ENCODE peak calls at places on chromosomes 12 and 14, in nine cellular contexts. Z, O, L, R, P, S, V, C and T are unnamed samples.

GRCh38 chr14:44379292-44379977 is 127.6 kb downstream of the FSCB start:
- DNase-seq in Z (no peak), O (no peak), L (no peak), R (no peak), P (no peak), S (no peak), V (no peak), C (no peak), T (no peak)

GRCh38 chr12:125220404-125221273 is 155.4 kb downstream of the AACS start:
- DNase-seq in Z (no peak), O (no peak), L (no peak), R (no peak), P (peak; percentile 35), S (no peak), V (no peak), C (no peak), T (no peak)

GRCh38 chr14:91873476-91874265 is 6.3 kb upstream of the TC2N start:
- DNase-seq in Z (peak; percentile 81), O (no peak), L (peak; percentile 21), R (no peak), P (no peak), S (no peak), V (no peak), C (no peak), T (no peak)

GRCh38 chr12:6554990-6555691 is 701 bp downstream of the IFFO1 start:
- DNase-seq in Z (peak; percentile 85), O (no peak), L (no peak), R (no peak), P (peak; percentile 35), S (no peak), V (no peak), C (no peak), T (no peak)

GRCh38 chr12:100688451-100688864 is 106.1 kb upstream of the ANO4 start:
- DNase-seq in Z (no peak), O (no peak), L (no peak), R (no peak), P (no peak), S (no peak), V (no peak), C (no peak), T (no peak)

GRCh38 chr14:99728981-99729451 is 44.9 kb downstream of the CYP46A1 start:
- DNase-seq in Z (peak; percentile 48), O (peak; percentile 37), L (no peak), R (peak; percentile 7), P (peak; percentile 6), S (no peak), V (no peak), C (no peak), T (no peak)

GRCh38 chr14:53536446-53536845 is 383.3 kb upstream of the DDHD1 start:
- DNase-seq in Z (no peak), O (no peak), L (no peak), R (no peak), P (no peak), S (no peak), V (no peak), C (no peak), T (no peak)

GRCh38 chr12:121364657-121365265 is 12.6 kb upstream of the ANAPC5 start:
- DNase-seq in Z (no peak), O (no peak), L (peak; percentile 8), R (no peak), P (no peak), S (no peak), V (no peak), C (no peak), T (no peak)

GRCh38 chr12:112599871-112600270 is 181.1 kb downstream of the PTPN11 start:
- DNase-seq in Z (no peak), O (no peak), L (no peak), R (no peak), P (peak; percentile 25), S (no peak), V (no peak), C (no peak), T (no peak)

GRCh38 chr12:101749657-101750056 is 10.4 kb upstream of the SYCP3 start:
- DNase-seq in Z (no peak), O (no peak), L (no peak), R (no peak), P (no peak), S (no peak), V (no peak), C (no peak), T (no peak)

GRCh38 chr14:68939893-68940613 is 39.0 kb downstream of the ACTN1 start:
- DNase-seq in Z (no peak), O (peak; percentile 92), L (peak; percentile 97), R (no peak), P (peak; percentile 79), S (peak; percentile 98), V (no peak), C (peak; percentile 55), T (peak; percentile 84)

GRCh38 chr14:50260511-50260910 is 29.1 kb upstream of the SOS2 start:
- DNase-seq in Z (no peak), O (no peak), L (peak; percentile 52), R (no peak), P (no peak), S (peak; percentile 37), V (no peak), C (no peak), T (peak; percentile 35)

GRCh38 chr14:63496837-63497400 is 46.3 kb downstream of the PPP2R5E start:
- DNase-seq in Z (no peak), O (no peak), L (no peak), R (no peak), P (no peak), S (peak; percentile 92), V (no peak), C (no peak), T (no peak)

GRCh38 chr12:44078273-44078672 is 242.4 kb downstream of the TMEM117 start:
- DNase-seq in Z (no peak), O (no peak), L (peak; percentile 4), R (no peak), P (no peak), S (no peak), V (no peak), C (no peak), T (no peak)

GRCh38 chr12:130948136-130948535 is 5.6 kb upstream of the ADGRD1 start:
- DNase-seq in Z (no peak), O (no peak), L (no peak), R (no peak), P (no peak), S (no peak), V (no peak), C (no peak), T (no peak)

GRCh38 chr14:106831322-106831720 is 1304.9 kb downstream of the TMEM121 start:
- DNase-seq in Z (peak; percentile 81), O (no peak), L (no peak), R (no peak), P (no peak), S (no peak), V (no peak), C (no peak), T (no peak)

GRCh38 chr14:77988966-77989365 is 181.2 kb upstream of the NRXN3 start:
- DNase-seq in Z (no peak), O (no peak), L (peak; percentile 48), R (no peak), P (no peak), S (no peak), V (no peak), C (no peak), T (no peak)

GRCh38 chr12:112116232-112117060 is 7.9 kb upstream of the NAA25 start:
- DNase-seq in Z (peak; percentile 72), O (peak; percentile 70), L (peak; percentile 61), R (peak; percentile 48), P (peak; percentile 57), S (peak; percentile 82), V (peak; percentile 70), C (no peak), T (peak; percentile 85)

GRCh38 chr14:69489495-69489894 is 5.0 kb downstream of the PLEKHD1 start:
- DNase-seq in Z (no peak), O (peak; percentile 14), L (no peak), R (no peak), P (no peak), S (no peak), V (no peak), C (no peak), T (no peak)

GRCh38 chr12:47413806-47414205 is 292.0 kb downstream of the RPAP3 start:
- DNase-seq in Z (no peak), O (no peak), L (peak; percentile 58), R (no peak), P (no peak), S (no peak), V (no peak), C (no peak), T (no peak)

GRCh38 chr14:75915063-75915462 is 66.7 kb downstream of the TGFB3 start:
- DNase-seq in Z (no peak), O (no peak), L (no peak), R (no peak), P (no peak), S (no peak), V (no peak), C (no peak), T (no peak)

GRCh38 chr14:35114036-35114435 is 7.8 kb downstream of the PPP2R3C start:
- DNase-seq in Z (no peak), O (no peak), L (peak; percentile 91), R (no peak), P (no peak), S (no peak), V (no peak), C (no peak), T (no peak)

GRCh38 chr14:22549981-22550670 is 38.9 kb downstream of the DAD1 start:
- DNase-seq in Z (no peak), O (no peak), L (peak; percentile 63), R (no peak), P (no peak), S (peak; percentile 52), V (no peak), C (no peak), T (no peak)
- TF ChIP-seq POLR2A in Z (no peak), O (no peak), L (no peak), R (no peak), P (no peak), S (no peak), V (no peak), C (no peak), T (no peak)

DNA sequence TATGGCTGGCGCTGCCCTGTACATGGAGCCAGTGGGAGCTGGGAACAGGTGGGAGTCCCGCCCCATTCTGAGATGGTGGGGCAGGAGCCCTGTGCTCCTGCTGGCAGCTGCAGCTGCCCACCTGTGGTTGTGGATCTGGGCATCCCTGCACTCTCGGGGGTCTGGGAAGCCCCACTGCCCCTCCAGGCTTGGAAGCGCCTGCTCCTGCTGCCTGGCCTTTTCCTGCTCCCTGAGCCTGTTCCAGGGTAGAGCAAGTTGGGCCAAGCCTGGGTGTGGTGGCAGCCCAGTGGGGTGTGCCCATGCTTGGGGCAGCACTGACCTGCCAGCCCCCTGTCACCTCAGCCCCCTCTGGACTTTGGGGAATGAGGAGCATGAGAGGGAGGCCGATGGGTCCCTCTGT is 104.0 kb downstream of the MNAT1 start:
- DNase-seq in Z (peak; percentile 62), O (no peak), L (no peak), R (no peak), P (no peak), S (no peak), V (no peak), C (no peak), T (no peak)
- H3K9me3 ChIP-seq in Z (peaks cover 15% of the 10 kb centered on the region), O (no peaks in the 10 kb centered on the region), L (no peaks in the 10 kb centered on the region), R (no peaks in the 10 kb centered on the region), P (no peaks in the 10 kb centered on the region), S (no peaks in the 10 kb centered on the region), V (no peaks in the 10 kb centered on the region), C (no peaks in the 10 kb centered on the region), T (no peaks in the 10 kb centered on the region)

GRCh38 chr12:107541001-107541400 is 144.6 kb upstream of the PWP1 start:
- DNase-seq in Z (no peak), O (no peak), L (no peak), R (no peak), P (no peak), S (no peak), V (no peak), C (no peak), T (no peak)
- TF ChIP-seq CTCF in Z (no peak), O (no peak), L (no peak), R (no peak), P (no peak), S (no peak), V (no peak), C (no peak), T (no peak)

GRCh38 chr12:69588527-69588926 is 3.3 kb downstream of the CCT2 start:
- DNase-seq in Z (no peak), O (no peak), L (no peak), R (no peak), P (no peak), S (no peak), V (no peak), C (no peak), T (no peak)
- TF ChIP-seq POLR2A in Z (no peak), O (no peak), L (no peak), R (no peak), P (no peak), S (no peak), V (no peak), C (no peak), T (no peak)